ENCODE peak calls at places on chromosomes 13 and 19, in four cellular contexts. One of them, this sample, is unnamed.

GRCh38 chr13:70708744-70709143 is 600.5 kb upstream of the KLHL1 start:
- DNase-seq in thoracic aorta: no peak
- DNase-seq in activated T-cell treated with anti-CD3 and anti-CD28 coated beads for 48 hours: no peak
- DNase-seq in Caki2: no peak
- DNase-seq in this sample: no peak

GRCh38 chr13:113209880-113210421 is 538 bp downstream of the CUL4A start:
- DNase-seq in activated T-cell treated with anti-CD3 and anti-CD28 coated beads for 48 hours: peak
- DNase-seq in Caki2: peak
- DNase-seq in thoracic aorta: no peak
- DNase-seq in this sample: no peak

GRCh38 chr19:49216076-49216475 is 58.5 kb downstream of the TRPM4 start:
- DNase-seq in activated T-cell treated with anti-CD3 and anti-CD28 coated beads for 48 hours: no peak
- DNase-seq in thoracic aorta: no peak
- DNase-seq in Caki2: no peak
- DNase-seq in this sample: no peak

GRCh38 chr19:47109541-47110375 is 3.8 kb downstream of the ZC3H4 start:
- DNase-seq in activated T-cell treated with anti-CD3 and anti-CD28 coated beads for 48 hours: peak
- DNase-seq in Caki2: no peak
- DNase-seq in thoracic aorta: no peak
- DNase-seq in this sample: no peak

GRCh38 chr13:41533266-41533665 is 75.9 kb downstream of the RGCC start:
- DNase-seq in Caki2: no peak
- DNase-seq in activated T-cell treated with anti-CD3 and anti-CD28 coated beads for 48 hours: no peak
- DNase-seq in thoracic aorta: no peak
- DNase-seq in this sample: no peak

GRCh38 chr19:30083125-30083681 is 141.2 kb downstream of the URI1 start:
- DNase-seq in Caki2: no peak
- DNase-seq in activated T-cell treated with anti-CD3 and anti-CD28 coated beads for 48 hours: no peak
- DNase-seq in thoracic aorta: no peak
- DNase-seq in this sample: no peak

GRCh38 chr19:13876834-13877233 is at the start of gene NANOS3:
- DNase-seq in activated T-cell treated with anti-CD3 and anti-CD28 coated beads for 48 hours: no peak
- DNase-seq in thoracic aorta: no peak
- DNase-seq in Caki2: no peak
- DNase-seq in this sample: no peak

GRCh38 chr19:47044946-47045866 is 3.2 kb downstream of the TMEM160 start:
- DNase-seq in thoracic aorta: no peak
- DNase-seq in Caki2: no peak
- DNase-seq in activated T-cell treated with anti-CD3 and anti-CD28 coated beads for 48 hours: no peak
- DNase-seq in this sample: no peak

GRCh38 chr13:42985312-42986175 is 6.5 kb downstream of the EPSTI1 start:
- DNase-seq in thoracic aorta: no peak
- DNase-seq in activated T-cell treated with anti-CD3 and anti-CD28 coated beads for 48 hours: no peak
- DNase-seq in Caki2: peak
- DNase-seq in this sample: no peak

GRCh38 chr19:10747674-10748073 is 29.8 kb downstream of the DNM2 start:
- DNase-seq in Caki2: no peak
- DNase-seq in activated T-cell treated with anti-CD3 and anti-CD28 coated beads for 48 hours: no peak
- DNase-seq in thoracic aorta: no peak
- DNase-seq in this sample: no peak

GRCh38 chr13:113451951-113452421 is 1.3 kb downstream of the ADPRHL1 start:
- DNase-seq in activated T-cell treated with anti-CD3 and anti-CD28 coated beads for 48 hours: no peak
- DNase-seq in thoracic aorta: no peak
- DNase-seq in Caki2: no peak
- DNase-seq in this sample: no peak

GRCh38 chr19:19997656-19998268 is 41.5 kb downstream of the ZNF682 start:
- DNase-seq in Caki2: no peak
- DNase-seq in thoracic aorta: no peak
- DNase-seq in activated T-cell treated with anti-CD3 and anti-CD28 coated beads for 48 hours: peak
- DNase-seq in this sample: no peak

GRCh38 chr13:113918981-113919646 is 54.8 kb downstream of the C13orf46 start:
- DNase-seq in activated T-cell treated with anti-CD3 and anti-CD28 coated beads for 48 hours: no peak
- DNase-seq in Caki2: no peak
- DNase-seq in thoracic aorta: no peak
- DNase-seq in this sample: no peak

GRCh38 chr13:26529441-26529840 is 28.0 kb upstream of the WASF3 start:
- DNase-seq in Caki2: peak
- DNase-seq in thoracic aorta: no peak
- DNase-seq in activated T-cell treated with anti-CD3 and anti-CD28 coated beads for 48 hours: no peak
- DNase-seq in this sample: no peak

GRCh38 chr19:57934820-57935665 is at the start of gene ZNF418:
- DNase-seq in thoracic aorta: no peak
- DNase-seq in Caki2: no peak
- DNase-seq in activated T-cell treated with anti-CD3 and anti-CD28 coated beads for 48 hours: peak
- DNase-seq in this sample: peak

GRCh38 chr19:3265432-3265831 is 41.0 kb downstream of the CELF5 start:
- DNase-seq in activated T-cell treated with anti-CD3 and anti-CD28 coated beads for 48 hours: no peak
- DNase-seq in Caki2: no peak
- DNase-seq in thoracic aorta: no peak
- DNase-seq in this sample: no peak

GRCh38 chr13:105587786-105588185 is 947.7 kb downstream of the EFNB2 start:
- DNase-seq in thoracic aorta: no peak
- DNase-seq in Caki2: peak
- DNase-seq in activated T-cell treated with anti-CD3 and anti-CD28 coated beads for 48 hours: no peak
- DNase-seq in this sample: no peak

GRCh38 chr13:101474419-101474957 is 22.0 kb downstream of the ITGBL1 start:
- DNase-seq in Caki2: peak
- DNase-seq in thoracic aorta: no peak
- DNase-seq in activated T-cell treated with anti-CD3 and anti-CD28 coated beads for 48 hours: no peak
- DNase-seq in this sample: no peak

GRCh38 chr13:64505511-64505910 is 2724.6 kb downstream of the PCDH9 start:
- DNase-seq in thoracic aorta: no peak
- DNase-seq in Caki2: no peak
- DNase-seq in activated T-cell treated with anti-CD3 and anti-CD28 coated beads for 48 hours: no peak
- DNase-seq in this sample: no peak

GRCh38 chr19:43609872-43610271 is 2.0 kb upstream of the SRRM5 start:
- DNase-seq in Caki2: no peak
- DNase-seq in thoracic aorta: no peak
- DNase-seq in activated T-cell treated with anti-CD3 and anti-CD28 coated beads for 48 hours: no peak
- DNase-seq in this sample: no peak

GRCh38 chr13:25375727-25376358 is 4.1 kb downstream of the ATP8A2 start:
- DNase-seq in activated T-cell treated with anti-CD3 and anti-CD28 coated beads for 48 hours: no peak
- DNase-seq in Caki2: peak
- DNase-seq in thoracic aorta: no peak
- DNase-seq in this sample: no peak

GRCh38 chr13:30696278-30697176 is 38.8 kb upstream of the ALOX5AP start:
- DNase-seq in thoracic aorta: no peak
- DNase-seq in activated T-cell treated with anti-CD3 and anti-CD28 coated beads for 48 hours: no peak
- DNase-seq in Caki2: no peak
- DNase-seq in this sample: no peak

GRCh38 chr19:6279931-6280591 is at the start of gene MLLT1:
- DNase-seq in activated T-cell treated with anti-CD3 and anti-CD28 coated beads for 48 hours: peak
- DNase-seq in thoracic aorta: peak
- DNase-seq in Caki2: peak
- DNase-seq in this sample: peak

GRCh38 chr13:24680258-24680920 is at the start of gene ATP12A:
- DNase-seq in activated T-cell treated with anti-CD3 and anti-CD28 coated beads for 48 hours: peak
- DNase-seq in thoracic aorta: no peak
- DNase-seq in Caki2: no peak
- DNase-seq in this sample: no peak

GRCh38 chr13:29427937-29428309 is 167.6 kb downstream of the SLC7A1 start:
- DNase-seq in Caki2: no peak
- DNase-seq in activated T-cell treated with anti-CD3 and anti-CD28 coated beads for 48 hours: no peak
- DNase-seq in thoracic aorta: no peak
- DNase-seq in this sample: no peak

This sample was measured in cerebellar nuclear complex.